ENCODE peak calls at places on chromosomes 12 and 14, in seven cellular contexts. One of them, this sample, is unnamed.

GRCh38 chr12:130367003-130367402 is 29.3 kb downstream of the PIWIL1 start:
- DNase-seq in CD8-positive, alpha-beta T cell: no peak
- DNase-seq in naive thymus-derived CD4-positive, alpha-beta T cell: no peak
- DNase-seq in left ventricle myocardium inferior: no peak
- DNase-seq in lower lobe of right lung: no peak
- DNase-seq in substantia nigra: no peak
- DNase-seq in prostate gland: no peak
- DNase-seq in this sample: no peak

GRCh38 chr12:62802981-62803380 is 132.0 kb downstream of the PPM1H start:
- DNase-seq in left ventricle myocardium inferior: no peak
- DNase-seq in prostate gland: no peak
- DNase-seq in lower lobe of right lung: no peak
- DNase-seq in CD8-positive, alpha-beta T cell: no peak
- DNase-seq in substantia nigra: no peak
- DNase-seq in naive thymus-derived CD4-positive, alpha-beta T cell: no peak
- DNase-seq in this sample: no peak

GRCh38 chr12:52952082-52952801 is 3.3 kb downstream of the KRT18 start:
- DNase-seq in CD8-positive, alpha-beta T cell: no peak
- DNase-seq in naive thymus-derived CD4-positive, alpha-beta T cell: no peak
- DNase-seq in left ventricle myocardium inferior: no peak
- DNase-seq in substantia nigra: no peak
- DNase-seq in lower lobe of right lung: peak
- DNase-seq in prostate gland: peak
- DNase-seq in this sample: no peak

GRCh38 chr12:11981174-11981733 is 89.5 kb upstream of the BCL2L14 start:
- DNase-seq in CD8-positive, alpha-beta T cell: peak
- DNase-seq in lower lobe of right lung: no peak
- DNase-seq in left ventricle myocardium inferior: no peak
- DNase-seq in prostate gland: no peak
- DNase-seq in substantia nigra: no peak
- DNase-seq in naive thymus-derived CD4-positive, alpha-beta T cell: peak
- DNase-seq in this sample: no peak

GRCh38 chr14:78863143-78863542 is 693.0 kb downstream of the NRXN3 start:
- DNase-seq in prostate gland: no peak
- DNase-seq in lower lobe of right lung: no peak
- DNase-seq in substantia nigra: no peak
- DNase-seq in CD8-positive, alpha-beta T cell: no peak
- DNase-seq in left ventricle myocardium inferior: no peak
- DNase-seq in naive thymus-derived CD4-positive, alpha-beta T cell: no peak
- DNase-seq in this sample: no peak

GRCh38 chr14:23056956-23057756 is at the start of gene CDH24:
- DNase-seq in prostate gland: peak
- DNase-seq in lower lobe of right lung: peak
- DNase-seq in CD8-positive, alpha-beta T cell: peak
- DNase-seq in substantia nigra: no peak
- DNase-seq in naive thymus-derived CD4-positive, alpha-beta T cell: peak
- DNase-seq in left ventricle myocardium inferior: peak
- DNase-seq in this sample: no peak

GRCh38 chr12:124309231-124309630 is 14.3 kb downstream of the RFLNA start:
- DNase-seq in lower lobe of right lung: no peak
- DNase-seq in prostate gland: no peak
- DNase-seq in left ventricle myocardium inferior: no peak
- DNase-seq in naive thymus-derived CD4-positive, alpha-beta T cell: no peak
- DNase-seq in substantia nigra: no peak
- DNase-seq in CD8-positive, alpha-beta T cell: no peak
- DNase-seq in this sample: no peak

GRCh38 chr14:73802431-73803188 is 49.0 kb upstream of the PTGR2 start:
- DNase-seq in left ventricle myocardium inferior: no peak
- DNase-seq in naive thymus-derived CD4-positive, alpha-beta T cell: no peak
- DNase-seq in substantia nigra: no peak
- DNase-seq in prostate gland: peak
- DNase-seq in lower lobe of right lung: peak
- DNase-seq in CD8-positive, alpha-beta T cell: no peak
- DNase-seq in this sample: peak

GRCh38 chr14:45251912-45252311 is 1.1 kb downstream of the MIS18BP1 start:
- DNase-seq in left ventricle myocardium inferior: no peak
- DNase-seq in naive thymus-derived CD4-positive, alpha-beta T cell: no peak
- DNase-seq in CD8-positive, alpha-beta T cell: no peak
- DNase-seq in prostate gland: no peak
- DNase-seq in lower lobe of right lung: no peak
- DNase-seq in substantia nigra: no peak
- DNase-seq in this sample: no peak

GRCh38 chr12:120669055-120669828 is 17.7 kb upstream of the MLEC start:
- DNase-seq in naive thymus-derived CD4-positive, alpha-beta T cell: no peak
- DNase-seq in left ventricle myocardium inferior: no peak
- DNase-seq in prostate gland: no peak
- DNase-seq in CD8-positive, alpha-beta T cell: no peak
- DNase-seq in substantia nigra: no peak
- DNase-seq in lower lobe of right lung: peak
- DNase-seq in this sample: no peak

GRCh38 chr14:30559638-30560071 is 697 bp downstream of the G2E3 start:
- DNase-seq in naive thymus-derived CD4-positive, alpha-beta T cell: no peak
- DNase-seq in substantia nigra: no peak
- DNase-seq in left ventricle myocardium inferior: no peak
- DNase-seq in lower lobe of right lung: no peak
- DNase-seq in prostate gland: no peak
- DNase-seq in CD8-positive, alpha-beta T cell: no peak
- DNase-seq in this sample: no peak

GRCh38 chr14:99524804-99525698 is 43.8 kb downstream of the CCNK start:
- DNase-seq in CD8-positive, alpha-beta T cell: no peak
- DNase-seq in lower lobe of right lung: no peak
- DNase-seq in substantia nigra: no peak
- DNase-seq in left ventricle myocardium inferior: peak
- DNase-seq in naive thymus-derived CD4-positive, alpha-beta T cell: peak
- DNase-seq in prostate gland: peak
- DNase-seq in this sample: no peak

DNA sequence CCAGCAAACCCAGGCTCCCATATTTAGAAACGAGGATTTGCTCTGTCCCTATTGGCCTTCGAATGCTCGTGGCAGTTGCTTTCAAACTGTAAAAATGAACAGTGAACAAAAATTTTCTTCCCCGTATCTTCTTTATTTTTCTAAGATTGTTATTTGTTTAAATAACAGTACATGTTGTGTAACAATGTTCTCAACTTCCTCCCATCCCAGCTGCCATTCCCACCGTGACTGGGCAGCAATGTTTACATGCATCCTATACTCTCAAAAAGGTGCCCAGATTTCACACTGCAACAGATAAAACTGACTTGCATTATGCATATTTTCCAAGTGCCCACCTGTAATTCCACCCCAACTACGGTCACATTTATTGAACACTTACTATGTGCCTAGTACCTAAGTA is 12.8 kb downstream of the VCPKMT start:
- DNase-seq in substantia nigra: no peak
- DNase-seq in prostate gland: no peak
- DNase-seq in lower lobe of right lung: no peak
- DNase-seq in naive thymus-derived CD4-positive, alpha-beta T cell: no peak
- DNase-seq in left ventricle myocardium inferior: no peak
- DNase-seq in CD8-positive, alpha-beta T cell: no peak
- DNase-seq in this sample: no peak
- H3K27ac ChIP-seq in substantia nigra: no peak
- H3K27ac ChIP-seq in prostate gland: no peak
- H3K27ac ChIP-seq in lower lobe of right lung: no peak
- H3K27ac ChIP-seq in naive thymus-derived CD4-positive, alpha-beta T cell: peak
- H3K27ac ChIP-seq in left ventricle myocardium inferior: no peak
- H3K27ac ChIP-seq in CD8-positive, alpha-beta T cell: peak
- H3K27ac ChIP-seq in this sample: no peak

DNA sequence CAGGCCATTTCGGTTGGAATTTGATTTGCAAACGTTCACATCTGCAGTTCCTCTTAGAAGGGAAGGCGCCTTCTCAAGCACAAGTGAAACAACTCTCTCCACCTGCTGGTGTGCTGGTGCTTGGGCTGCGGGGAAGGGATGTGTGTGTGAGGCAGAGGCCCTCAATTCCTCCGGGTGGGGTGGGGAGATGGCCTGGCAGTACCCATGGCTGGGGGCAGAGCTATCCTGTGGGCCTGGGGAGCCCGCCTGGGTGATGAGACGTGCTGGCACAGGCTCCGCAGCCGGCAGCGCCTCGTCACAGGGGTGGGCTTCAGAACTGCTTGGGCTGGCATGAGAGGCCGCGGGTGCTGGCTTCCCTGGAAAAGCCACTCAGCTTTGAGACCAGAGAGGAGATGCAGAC is 28.9 kb upstream of the TDRD9 start:
- DNase-seq in substantia nigra: no peak
- DNase-seq in prostate gland: no peak
- DNase-seq in naive thymus-derived CD4-positive, alpha-beta T cell: no peak
- DNase-seq in CD8-positive, alpha-beta T cell: no peak
- DNase-seq in left ventricle myocardium inferior: no peak
- DNase-seq in lower lobe of right lung: no peak
- DNase-seq in this sample: no peak
- H3K27ac ChIP-seq in substantia nigra: no peak
- H3K27ac ChIP-seq in prostate gland: no peak
- H3K27ac ChIP-seq in naive thymus-derived CD4-positive, alpha-beta T cell: no peak
- H3K27ac ChIP-seq in CD8-positive, alpha-beta T cell: no peak
- H3K27ac ChIP-seq in left ventricle myocardium inferior: no peak
- H3K27ac ChIP-seq in lower lobe of right lung: no peak
- H3K27ac ChIP-seq in this sample: no peak

DNA sequence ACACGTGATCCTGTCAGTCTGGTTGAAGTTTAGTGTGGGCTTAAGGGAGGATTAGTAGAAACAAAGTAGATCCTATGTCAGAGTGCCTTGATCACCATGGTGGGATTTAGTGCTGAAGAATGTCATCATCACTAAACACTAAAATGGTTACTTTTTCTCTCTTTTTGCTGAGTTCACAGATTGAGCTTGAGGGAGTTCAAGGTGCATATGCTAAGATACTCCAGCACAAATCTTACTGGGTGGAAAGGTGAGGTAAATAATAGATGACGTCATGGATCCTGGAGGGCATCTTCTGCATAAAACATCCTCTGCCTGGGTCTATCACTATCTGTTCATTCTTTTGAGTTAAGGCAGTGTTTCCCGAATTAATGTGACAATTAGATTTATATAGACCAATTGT is 4.9 kb downstream of the GALNT8 start:
- DNase-seq in substantia nigra: no peak
- DNase-seq in CD8-positive, alpha-beta T cell: no peak
- DNase-seq in prostate gland: no peak
- DNase-seq in lower lobe of right lung: no peak
- DNase-seq in left ventricle myocardium inferior: no peak
- DNase-seq in naive thymus-derived CD4-positive, alpha-beta T cell: no peak
- DNase-seq in this sample: no peak
- H3K27ac ChIP-seq in substantia nigra: no peak
- H3K27ac ChIP-seq in CD8-positive, alpha-beta T cell: no peak
- H3K27ac ChIP-seq in prostate gland: no peak
- H3K27ac ChIP-seq in lower lobe of right lung: no peak
- H3K27ac ChIP-seq in left ventricle myocardium inferior: no peak
- H3K27ac ChIP-seq in naive thymus-derived CD4-positive, alpha-beta T cell: no peak
- H3K27ac ChIP-seq in this sample: no peak

GRCh38 chr12:113115455-113116126 is 20.0 kb downstream of the RASAL1 start:
- DNase-seq in substantia nigra: no peak
- DNase-seq in prostate gland: no peak
- DNase-seq in left ventricle myocardium inferior: no peak
- DNase-seq in CD8-positive, alpha-beta T cell: no peak
- DNase-seq in lower lobe of right lung: no peak
- DNase-seq in naive thymus-derived CD4-positive, alpha-beta T cell: no peak
- DNase-seq in this sample: no peak

GRCh38 chr12:113116875-113117274 is 18.7 kb downstream of the RASAL1 start:
- DNase-seq in left ventricle myocardium inferior: no peak
- DNase-seq in lower lobe of right lung: no peak
- DNase-seq in prostate gland: no peak
- DNase-seq in substantia nigra: no peak
- DNase-seq in naive thymus-derived CD4-positive, alpha-beta T cell: no peak
- DNase-seq in CD8-positive, alpha-beta T cell: no peak
- DNase-seq in this sample: no peak

GRCh38 chr12:113119980-113120669 is 15.4 kb downstream of the RASAL1 start:
- DNase-seq in CD8-positive, alpha-beta T cell: no peak
- DNase-seq in substantia nigra: no peak
- DNase-seq in prostate gland: no peak
- DNase-seq in naive thymus-derived CD4-positive, alpha-beta T cell: no peak
- DNase-seq in lower lobe of right lung: no peak
- DNase-seq in left ventricle myocardium inferior: no peak
- DNase-seq in this sample: no peak

GRCh38 chr12:113118142-113118541 is 17.4 kb downstream of the RASAL1 start:
- DNase-seq in substantia nigra: no peak
- DNase-seq in left ventricle myocardium inferior: no peak
- DNase-seq in CD8-positive, alpha-beta T cell: no peak
- DNase-seq in naive thymus-derived CD4-positive, alpha-beta T cell: no peak
- DNase-seq in lower lobe of right lung: no peak
- DNase-seq in prostate gland: no peak
- DNase-seq in this sample: no peak

GRCh38 chr12:113120670-113121370 is 14.7 kb downstream of the RASAL1 start:
- DNase-seq in prostate gland: no peak
- DNase-seq in lower lobe of right lung: no peak
- DNase-seq in CD8-positive, alpha-beta T cell: no peak
- DNase-seq in naive thymus-derived CD4-positive, alpha-beta T cell: no peak
- DNase-seq in substantia nigra: no peak
- DNase-seq in left ventricle myocardium inferior: no peak
- DNase-seq in this sample: no peak
- H3K27ac ChIP-seq in prostate gland: no peak
- H3K27ac ChIP-seq in lower lobe of right lung: no peak
- H3K27ac ChIP-seq in CD8-positive, alpha-beta T cell: no peak
- H3K27ac ChIP-seq in naive thymus-derived CD4-positive, alpha-beta T cell: no peak
- H3K27ac ChIP-seq in substantia nigra: no peak
- H3K27ac ChIP-seq in left ventricle myocardium inferior: no peak
- H3K27ac ChIP-seq in this sample: no peak

GRCh38 chr12:68447807-68448138 is 115.6 kb upstream of the MDM1 start:
- DNase-seq in lower lobe of right lung: no peak
- DNase-seq in prostate gland: no peak
- DNase-seq in substantia nigra: no peak
- DNase-seq in left ventricle myocardium inferior: no peak
- DNase-seq in naive thymus-derived CD4-positive, alpha-beta T cell: no peak
- DNase-seq in CD8-positive, alpha-beta T cell: no peak
- DNase-seq in this sample: no peak

GRCh38 chr12:68446379-68446778 is 114.2 kb upstream of the MDM1 start:
- DNase-seq in left ventricle myocardium inferior: no peak
- DNase-seq in prostate gland: no peak
- DNase-seq in CD8-positive, alpha-beta T cell: no peak
- DNase-seq in lower lobe of right lung: no peak
- DNase-seq in substantia nigra: no peak
- DNase-seq in naive thymus-derived CD4-positive, alpha-beta T cell: no peak
- DNase-seq in this sample: no peak

GRCh38 chr12:68445836-68446235 is 113.7 kb upstream of the MDM1 start:
- DNase-seq in prostate gland: no peak
- DNase-seq in left ventricle myocardium inferior: no peak
- DNase-seq in substantia nigra: no peak
- DNase-seq in CD8-positive, alpha-beta T cell: no peak
- DNase-seq in lower lobe of right lung: no peak
- DNase-seq in naive thymus-derived CD4-positive, alpha-beta T cell: no peak
- DNase-seq in this sample: no peak

GRCh38 chr12:68449196-68449595 is 117.0 kb upstream of the MDM1 start:
- DNase-seq in left ventricle myocardium inferior: no peak
- DNase-seq in lower lobe of right lung: no peak
- DNase-seq in substantia nigra: no peak
- DNase-seq in prostate gland: no peak
- DNase-seq in naive thymus-derived CD4-positive, alpha-beta T cell: no peak
- DNase-seq in CD8-positive, alpha-beta T cell: no peak
- DNase-seq in this sample: no peak

GRCh38 chr12:68446896-68447806 is 115.0 kb upstream of the MDM1 start:
- DNase-seq in naive thymus-derived CD4-positive, alpha-beta T cell: no peak
- DNase-seq in prostate gland: no peak
- DNase-seq in CD8-positive, alpha-beta T cell: no peak
- DNase-seq in left ventricle myocardium inferior: no peak
- DNase-seq in substantia nigra: no peak
- DNase-seq in lower lobe of right lung: no peak
- DNase-seq in this sample: no peak
- H3K27ac ChIP-seq in naive thymus-derived CD4-positive, alpha-beta T cell: no peak
- H3K27ac ChIP-seq in prostate gland: no peak
- H3K27ac ChIP-seq in CD8-positive, alpha-beta T cell: no peak
- H3K27ac ChIP-seq in left ventricle myocardium inferior: no peak
- H3K27ac ChIP-seq in substantia nigra: no peak
- H3K27ac ChIP-seq in lower lobe of right lung: no peak
- H3K27ac ChIP-seq in this sample: no peak

This sample was measured in epithelial cell of prostate.